ENCODE peak calls at places on chromosomes 7 and 10, in six cellular contexts. W is ovary, F is A549, D is right lobe of liver, K is kidney, J is IMR-90. Y is an unnamed sample. For H3K9me3, the result is how much of the 10 kb centered on the place peaks cover.

GRCh38 chr7:18570890-18571478 is 75.4 kb downstream of the HDAC9 start:
- DNase-seq in W (no peak), F (peak), D (no peak), K (no peak), J (peak), Y (no peak)

GRCh38 chr10:79171504-79171903 is 102.7 kb downstream of the ZMIZ1 start:
- DNase-seq in W (no peak), F (no peak), D (no peak), K (no peak), J (no peak), Y (no peak)

GRCh38 chr7:87219545-87220025 is at the start of gene TMEM243:
- DNase-seq in W (peak), F (peak), D (peak), K (peak), J (peak), Y (peak)

GRCh38 chr10:120824864-120825263 is 26.3 kb upstream of the WDR11 start:
- DNase-seq in W (no peak), F (peak), D (no peak), K (no peak), J (no peak), Y (no peak)

GRCh38 chr10:124493191-124493936 is 31.7 kb downstream of the LHPP start:
- DNase-seq in W (no peak), F (no peak), D (no peak), K (no peak), J (no peak), Y (no peak)

GRCh38 chr7:79182283-79182682 is 271.2 kb downstream of the MAGI2 start:
- DNase-seq in W (no peak), F (no peak), D (no peak), K (no peak), J (peak), Y (no peak)

GRCh38 chr7:76302299-76303056 is at the start of gene HSPB1:
- DNase-seq in W (peak), F (peak), D (peak), K (peak), J (peak), Y (peak)

GRCh38 chr10:35438718-35439117 is 102.4 kb downstream of the CCNY start:
- DNase-seq in W (no peak), F (no peak), D (no peak), K (no peak), J (no peak), Y (no peak)

GRCh38 chr7:47635091-47636090 is 53.5 kb upstream of the TNS3 start:
- DNase-seq in W (peak), F (peak), D (peak), K (peak), J (no peak), Y (no peak)

GRCh38 chr7:93147358-93147757 is 827 bp downstream of the SAMD9L start:
- DNase-seq in W (no peak), F (peak), D (no peak), K (no peak), J (peak), Y (no peak)

GRCh38 chr7:65475734-65476319 is 102.2 kb downstream of the ZNF92 start:
- DNase-seq in W (no peak), F (no peak), D (no peak), K (no peak), J (no peak), Y (no peak)

GRCh38 chr7:32860096-32860495 is 31.5 kb downstream of the KBTBD2 start:
- DNase-seq in W (no peak), F (no peak), D (no peak), K (no peak), J (no peak), Y (no peak)

GRCh38 chr7:44970521-44971051 is 8.2 kb downstream of the MYO1G start:
- DNase-seq in W (no peak), F (no peak), D (peak), K (peak), J (no peak), Y (no peak)

GRCh38 chr7:118629898-118630469 is 405.5 kb downstream of the ANKRD7 start:
- DNase-seq in W (no peak), F (no peak), D (no peak), K (no peak), J (no peak), Y (no peak)

GRCh38 chr10:35783305-35783838 is 141.3 kb upstream of the FZD8 start:
- DNase-seq in W (no peak), F (peak), D (no peak), K (no peak), J (peak), Y (no peak)

GRCh38 chr10:129090618-129091366 is 376.2 kb upstream of the MGMT start:
- DNase-seq in W (no peak), F (no peak), D (no peak), K (no peak), J (no peak), Y (no peak)

GRCh38 chr10:95253007-95253406 is 37.8 kb downstream of the PDLIM1 start:
- DNase-seq in W (no peak), F (no peak), D (no peak), K (no peak), J (no peak), Y (no peak)

GRCh38 chr10:58817499-58817898 is 304.8 kb downstream of the BICC1 start:
- DNase-seq in W (no peak), F (no peak), D (peak), K (no peak), J (peak), Y (no peak)

GRCh38 chr10:29540016-29540415 is 94.8 kb downstream of the SVIL start:
- DNase-seq in W (no peak), F (no peak), D (no peak), K (no peak), J (no peak), Y (no peak)

GRCh38 chr7:31192996-31193395 is 140.9 kb downstream of the ADCYAP1R1 start:
- DNase-seq in W (peak), F (peak), D (peak), K (peak), J (peak), Y (no peak)

GRCh38 chr7:47625861-47626444 is 44.0 kb upstream of the TNS3 start:
- DNase-seq in W (no peak), F (no peak), D (no peak), K (no peak), J (no peak), Y (no peak)

GRCh38 chr10:34732926-34733325 is 82.2 kb downstream of the PARD3 start:
- DNase-seq in W (no peak), F (peak), D (no peak), K (no peak), J (peak), Y (no peak)

GRCh38 chr10:114060456-114060855 is 16.8 kb downstream of the ADRB1 start:
- DNase-seq in W (no peak), F (no peak), D (no peak), K (no peak), J (no peak), Y (no peak)

GRCh38 chr10:17147884-17148494 is 18.4 kb upstream of the CUBN start:
- DNase-seq in W (no peak), F (no peak), D (no peak), K (no peak), J (peak), Y (no peak)

GRCh38 chr10:62244785-62245595 is 23.7 kb downstream of the RTKN2 start:
- DNase-seq in W (no peak), F (no peak), D (no peak), K (no peak), J (peak), Y (peak)

GRCh38 chr7:102814025-102814471 is 65.2 kb downstream of the FAM185A start:
- DNase-seq in W (no peak), F (no peak), D (no peak), K (no peak), J (peak), Y (no peak)

GRCh38 chr7:74203157-74203556 is 6.6 kb upstream of the LAT2 start:
- DNase-seq in W (peak), F (peak), D (no peak), K (no peak), J (peak), Y (no peak)

GRCh38 chr7:24336461-24336860 is 52.5 kb downstream of the NPY start:
- DNase-seq in W (no peak), F (no peak), D (no peak), K (no peak), J (no peak), Y (no peak)

GRCh38 chr10:19683965-19684364 is 132.3 kb upstream of the PLXDC2 start:
- DNase-seq in W (no peak), F (no peak), D (no peak), K (no peak), J (peak), Y (no peak)

GRCh38 chr10:70455213-70455630 is 13.7 kb upstream of the NODAL start:
- DNase-seq in W (no peak), F (no peak), D (no peak), K (no peak), J (no peak), Y (no peak)

GRCh38 chr10:70595566-70596016 is 7.0 kb downstream of the PRF1 start:
- DNase-seq in W (no peak), F (no peak), D (no peak), K (no peak), J (no peak), Y (no peak)

GRCh38 chr10:32105782-32106382 is 49.7 kb upstream of the KIF5B start:
- DNase-seq in W (no peak), F (no peak), D (no peak), K (no peak), J (no peak), Y (no peak)

GRCh38 chr10:69800665-69801064 is 1.0 kb upstream of the COL13A1 start:
- DNase-seq in W (no peak), F (no peak), D (no peak), K (no peak), J (no peak), Y (no peak)

GRCh38 chr7:46565257-46565656 is 644.2 kb upstream of the IGFBP3 start:
- DNase-seq in W (no peak), F (no peak), D (no peak), K (no peak), J (no peak), Y (no peak)

GRCh38 chr10:31204090-31204489 is 114.9 kb upstream of the ZEB1 start:
- DNase-seq in W (no peak), F (no peak), D (no peak), K (no peak), J (peak), Y (no peak)

GRCh38 chr7:51019891-51020855 is 237.5 kb upstream of the GRB10 start:
- DNase-seq in W (no peak), F (no peak), D (peak), K (no peak), J (peak), Y (no peak)

GRCh38 chr10:49153971-49154370 is 20.1 kb upstream of the FAM170B start:
- DNase-seq in W (no peak), F (no peak), D (no peak), K (no peak), J (peak), Y (no peak)
- H3K9me3 ChIP-seq in W (under half), F (under half), D (under half), K (under half), J (under half), Y (under half)

GRCh38 chr7:72219500-72219899 is 192.6 kb downstream of the CALN1 start:
- DNase-seq in W (no peak), F (no peak), D (no peak), K (no peak), J (no peak), Y (no peak)
- H3K9me3 ChIP-seq in W (under half), F (under half), D (under half), K (under half), J (under half), Y (under half)

GRCh38 chr10:109207361-109207760 is 716.0 kb downstream of the XPNPEP1 start:
- DNase-seq in W (no peak), F (no peak), D (no peak), K (no peak), J (no peak), Y (no peak)
- H3K9me3 ChIP-seq in W (under half), F (under half), D (under half), K (under half), J (under half), Y (under half)

GRCh38 chr7:157588271-157588589 is 251.4 kb downstream of the DNAJB6 start:
- DNase-seq in W (no peak), F (no peak), D (no peak), K (peak), J (no peak), Y (no peak)

GRCh38 chr7:157589680-157590079 is 252.9 kb downstream of the DNAJB6 start:
- DNase-seq in W (peak), F (no peak), D (no peak), K (peak), J (no peak), Y (no peak)

GRCh38 chr7:157587051-157587450 is 250.2 kb downstream of the DNAJB6 start:
- DNase-seq in W (no peak), F (no peak), D (no peak), K (peak), J (no peak), Y (no peak)

GRCh38 chr7:157586426-157586955 is 249.7 kb downstream of the DNAJB6 start:
- DNase-seq in W (no peak), F (no peak), D (no peak), K (peak), J (no peak), Y (no peak)

DNA sequence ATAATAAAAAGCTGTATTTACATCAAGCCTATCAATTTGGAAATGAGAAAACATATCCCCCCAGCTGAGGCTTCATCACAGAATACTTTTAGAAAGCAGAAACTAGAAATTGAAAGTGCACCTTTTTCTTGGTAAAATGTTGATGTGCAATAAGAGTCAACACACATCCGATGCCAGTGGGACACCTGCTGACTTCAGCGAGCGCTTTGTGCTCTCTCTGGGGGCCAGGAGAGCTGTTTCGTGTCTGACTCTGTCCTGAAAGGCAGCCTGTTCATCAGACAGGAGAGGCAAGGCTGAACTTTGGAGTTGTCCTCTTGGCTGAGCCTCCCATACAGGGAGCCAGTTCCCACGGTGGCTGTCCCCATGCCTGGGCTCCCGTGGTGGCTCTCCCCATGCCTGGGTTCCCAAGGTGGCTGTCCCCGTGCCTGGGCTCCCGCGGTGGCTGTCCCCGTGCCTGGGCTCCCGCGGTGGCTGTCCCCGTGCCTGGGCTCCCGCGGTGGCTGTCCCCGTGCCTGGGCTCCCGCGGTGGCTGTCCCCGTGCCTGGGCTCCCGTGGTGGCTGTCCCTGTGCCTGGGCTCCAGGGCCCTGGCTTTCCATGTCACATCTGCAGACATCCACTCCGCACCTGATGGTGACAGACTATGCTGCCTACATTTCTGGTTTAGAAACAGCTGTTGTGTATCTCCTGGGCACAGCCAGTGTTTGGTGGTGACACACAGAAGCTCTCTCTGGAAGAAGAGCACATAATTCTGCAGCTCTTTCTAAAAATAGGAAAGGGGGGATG is 250.9 kb downstream of the DNAJB6 start:
- DNase-seq in W (no peak), F (no peak), D (no peak), K (peak), J (no peak), Y (no peak)
- H3K9me3 ChIP-seq in W (under half), F (under half), D (under half), K (under half), J (half or more), Y (under half)

GRCh38 chr7:21497072-21497471 is 45.8 kb upstream of the DNAH11 start:
- DNase-seq in W (no peak), F (no peak), D (no peak), K (no peak), J (peak), Y (no peak)
- H3K9me3 ChIP-seq in W (under half), F (under half), D (under half), K (under half), J (under half), Y (under half)

GRCh38 chr7:63054191-63054661 is 944.4 kb upstream of the ZNF722 start:
- DNase-seq in W (no peak), F (no peak), D (no peak), K (no peak), J (no peak), Y (no peak)

DNA sequence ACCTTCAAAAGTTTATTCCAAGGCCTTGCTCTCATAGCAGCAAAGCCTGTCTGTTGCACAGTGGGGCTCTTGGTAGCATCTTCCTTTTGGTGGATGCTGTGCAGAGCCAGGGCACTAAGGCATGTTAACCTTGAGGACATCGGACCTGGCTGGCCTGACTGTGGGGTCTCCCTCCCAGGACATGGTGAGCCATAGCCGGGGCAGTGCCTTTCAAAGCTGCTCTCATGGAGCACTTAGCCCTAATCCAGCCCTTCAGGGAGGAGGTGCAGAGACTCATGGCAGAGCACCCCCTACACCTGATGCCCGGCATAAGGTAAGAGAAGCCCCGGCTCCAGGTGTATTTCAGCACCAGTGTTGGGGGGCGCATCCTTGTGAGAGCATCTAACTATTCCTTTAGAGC is 941.4 kb upstream of the ZNF722 start:
- DNase-seq in W (no peak), F (no peak), D (peak), K (no peak), J (no peak), Y (no peak)
- H3K9me3 ChIP-seq in W (under half), F (under half), D (under half), K (under half), J (under half), Y (under half)